ENCODE peak calls at places on chromosomes 3 and 15, in five cellular contexts. One of them, this sample, is unnamed.

GRCh38 chr3:194395201-194395600 is 3.9 kb downstream of the GP5 start:
- DNase-seq in HCT116: no peak
- DNase-seq in GM12878: no peak
- DNase-seq in K562: peak; percentile 34
- DNase-seq in GM23338: no peak
- DNase-seq in this sample: peak; percentile 76

GRCh38 chr15:77636209-77636608 is 3.5 kb upstream of the LINGO1 start:
- DNase-seq in HCT116: no peak
- DNase-seq in GM12878: no peak
- DNase-seq in K562: no peak
- DNase-seq in GM23338: no peak
- DNase-seq in this sample: no peak

GRCh38 chr3:151169700-151170224 is 33.3 kb downstream of the GPR171 start:
- DNase-seq in HCT116: no peak
- DNase-seq in GM12878: no peak
- DNase-seq in K562: no peak
- DNase-seq in GM23338: no peak
- DNase-seq in this sample: no peak

GRCh38 chr3:43316783-43317460 is 30.6 kb downstream of the SNRK start:
- DNase-seq in HCT116: no peak
- DNase-seq in GM12878: no peak
- DNase-seq in K562: no peak
- DNase-seq in GM23338: peak; percentile 66
- DNase-seq in this sample: no peak

GRCh38 chr3:50297896-50298725 is 1.1 kb downstream of the HYAL3 start:
- DNase-seq in HCT116: no peak
- DNase-seq in GM12878: no peak
- DNase-seq in K562: peak; percentile 54
- DNase-seq in GM23338: peak; percentile 32
- DNase-seq in this sample: no peak

GRCh38 chr3:177596248-177596821 is 399.1 kb upstream of the TBL1XR1 start:
- DNase-seq in HCT116: peak; percentile 21
- DNase-seq in GM12878: no peak
- DNase-seq in K562: peak; percentile 46
- DNase-seq in GM23338: no peak
- DNase-seq in this sample: no peak

GRCh38 chr3:129985113-129985512 is 10.6 kb downstream of the TRH start:
- DNase-seq in HCT116: no peak
- DNase-seq in GM12878: no peak
- DNase-seq in K562: no peak
- DNase-seq in GM23338: no peak
- DNase-seq in this sample: no peak

GRCh38 chr3:190375250-190375649 is 12.7 kb upstream of the CLDN16 start:
- DNase-seq in HCT116: no peak
- DNase-seq in GM12878: no peak
- DNase-seq in K562: no peak
- DNase-seq in GM23338: no peak
- DNase-seq in this sample: no peak

GRCh38 chr15:59296181-59296617 is 76.5 kb downstream of the MYO1E start:
- DNase-seq in HCT116: no peak
- DNase-seq in GM12878: no peak
- DNase-seq in K562: no peak
- DNase-seq in GM23338: no peak
- DNase-seq in this sample: no peak

GRCh38 chr3:25664066-25664809 is 469 bp downstream of the TOP2B start:
- DNase-seq in HCT116: peak; percentile 3
- DNase-seq in GM12878: no peak
- DNase-seq in K562: peak; percentile 77
- DNase-seq in GM23338: peak; percentile 72
- DNase-seq in this sample: no peak

GRCh38 chr15:89556413-89557262 is 18.6 kb upstream of the TICRR start:
- DNase-seq in HCT116: peak; percentile 70
- DNase-seq in GM12878: no peak
- DNase-seq in K562: peak; percentile 74
- DNase-seq in GM23338: peak; percentile 94
- DNase-seq in this sample: peak; percentile 94

GRCh38 chr3:189794518-189794917 is 163.3 kb downstream of the TP63 start:
- DNase-seq in HCT116: no peak
- DNase-seq in GM12878: no peak
- DNase-seq in K562: no peak
- DNase-seq in GM23338: no peak
- DNase-seq in this sample: no peak

GRCh38 chr15:68229386-68230156 is at the start of gene CLN6:
- DNase-seq in HCT116: peak; percentile 34
- DNase-seq in GM12878: peak; percentile 48
- DNase-seq in K562: peak; percentile 87
- DNase-seq in GM23338: peak; percentile 89
- DNase-seq in this sample: no peak
- TF ChIP-seq POLR2AphosphoS5 in HCT116: peak; percentile 74
- TF ChIP-seq POLR2AphosphoS5 in GM12878: no peak
- TF ChIP-seq POLR2AphosphoS5 in K562: peak; percentile 56
- TF ChIP-seq POLR2AphosphoS5 in GM23338: peak; percentile 64
- TF ChIP-seq POLR2AphosphoS5 in this sample: peak; percentile 85

DNA sequence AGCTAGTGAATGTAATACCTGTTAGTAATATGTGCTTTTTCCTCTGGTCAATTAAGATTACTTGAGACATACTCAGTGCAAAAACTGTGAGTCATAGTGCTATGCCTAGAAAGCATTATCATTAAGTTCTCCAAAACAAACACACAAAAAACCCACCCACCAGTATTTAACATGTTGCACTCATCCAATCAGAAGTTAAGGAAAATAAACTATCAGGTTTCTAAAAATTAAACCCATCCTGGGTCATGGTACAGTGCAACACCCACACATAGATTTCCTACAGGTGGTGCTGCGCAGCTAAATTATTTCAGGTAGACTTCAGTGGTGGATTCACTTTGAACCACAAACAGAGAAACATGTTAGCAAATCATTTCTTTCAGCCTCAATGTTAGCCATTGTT is 264.4 kb upstream of the VEPH1 start:
- DNase-seq in HCT116: no peak
- DNase-seq in GM12878: no peak
- DNase-seq in K562: no peak
- DNase-seq in GM23338: no peak
- DNase-seq in this sample: no peak
- TF ChIP-seq EZH2 in HCT116: no peak
- TF ChIP-seq EZH2 in GM12878: no peak
- TF ChIP-seq EZH2 in K562: no peak
- TF ChIP-seq EZH2 in GM23338: no peak
- TF ChIP-seq EZH2 in this sample: no peak

GRCh38 chr15:44675911-44676310 is 12.4 kb upstream of the SPG11 start:
- DNase-seq in HCT116: no peak
- DNase-seq in GM12878: no peak
- DNase-seq in K562: no peak
- DNase-seq in GM23338: no peak
- DNase-seq in this sample: no peak
- H3K27ac ChIP-seq in HCT116: no peak overlapping the region
- H3K27ac ChIP-seq in GM12878: peak overlapping the region; percentile 24
- H3K27ac ChIP-seq in K562: no peak overlapping the region
- H3K27ac ChIP-seq in GM23338: no peak overlapping the region
- H3K27ac ChIP-seq in this sample: no peak overlapping the region

GRCh38 chr3:46709147-46709654 is 8.0 kb downstream of the TMIE start:
- DNase-seq in HCT116: no peak
- DNase-seq in GM12878: no peak
- DNase-seq in K562: no peak
- DNase-seq in GM23338: no peak
- DNase-seq in this sample: no peak
- TF ChIP-seq POLR2AphosphoS5 in HCT116: no peak
- TF ChIP-seq POLR2AphosphoS5 in GM12878: no peak
- TF ChIP-seq POLR2AphosphoS5 in K562: no peak
- TF ChIP-seq POLR2AphosphoS5 in GM23338: no peak
- TF ChIP-seq POLR2AphosphoS5 in this sample: no peak

GRCh38 chr15:40291088-40291574 is 8.3 kb upstream of the ANKRD63 start:
- DNase-seq in HCT116: no peak
- DNase-seq in GM12878: no peak
- DNase-seq in K562: peak; percentile 77
- DNase-seq in GM23338: peak; percentile 85
- DNase-seq in this sample: no peak
- TF ChIP-seq EZH2 in HCT116: no peak
- TF ChIP-seq EZH2 in GM12878: no peak
- TF ChIP-seq EZH2 in K562: no peak
- TF ChIP-seq EZH2 in GM23338: peak; percentile 52
- TF ChIP-seq EZH2 in this sample: no peak

GRCh38 chr3:184632551-184632950 is 71.0 kb downstream of the EPHB3 start:
- DNase-seq in HCT116: no peak
- DNase-seq in GM12878: no peak
- DNase-seq in K562: no peak
- DNase-seq in GM23338: no peak
- DNase-seq in this sample: no peak
- H3K27ac ChIP-seq in HCT116: no peak overlapping the region
- H3K27ac ChIP-seq in GM12878: no peak overlapping the region
- H3K27ac ChIP-seq in K562: no peak overlapping the region
- H3K27ac ChIP-seq in GM23338: no peak overlapping the region
- H3K27ac ChIP-seq in this sample: no peak overlapping the region

DNA sequence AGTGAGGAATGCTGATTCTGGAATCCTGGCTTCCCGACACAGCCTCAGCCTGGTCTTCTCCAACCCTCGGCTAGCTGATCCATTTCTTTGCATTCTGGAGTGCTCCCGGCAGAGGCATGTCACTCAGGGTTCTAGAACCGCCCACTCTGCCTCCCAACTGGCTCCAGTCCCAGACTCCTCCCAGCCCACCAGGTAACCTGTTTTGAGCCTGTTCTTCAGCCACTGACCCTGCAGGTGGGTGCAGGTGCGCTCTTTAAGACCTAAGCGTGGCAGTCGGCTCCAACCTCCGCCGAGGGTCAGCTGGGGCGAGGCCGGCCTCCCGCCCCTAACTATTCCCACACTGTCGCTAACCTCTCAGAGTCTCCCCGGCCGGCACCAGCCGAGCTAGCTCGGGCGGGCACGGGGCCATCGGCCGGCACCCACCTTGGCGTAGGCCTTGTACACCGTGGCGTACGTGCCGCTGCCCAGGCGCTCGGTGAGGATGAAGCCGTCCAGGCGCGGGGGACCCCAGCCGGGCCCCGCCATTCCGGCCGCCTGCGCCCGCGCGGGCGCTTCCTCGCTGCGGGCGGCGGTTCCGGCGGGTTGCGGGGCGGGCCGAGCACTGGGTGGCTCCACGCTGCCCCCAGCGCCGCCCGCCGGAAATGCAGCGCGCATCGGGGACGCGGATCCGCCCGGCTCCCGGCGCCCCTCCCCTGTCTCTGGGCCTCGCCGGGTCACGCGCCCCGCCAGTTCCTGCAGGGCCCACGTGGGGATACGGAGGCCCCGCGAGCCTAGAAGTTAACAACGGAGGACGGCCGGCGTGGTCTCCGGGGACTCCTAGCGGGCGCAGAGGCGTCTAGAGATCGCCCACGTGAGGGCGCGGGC is at the start of gene ULK3:
- DNase-seq in HCT116: peak; percentile 61
- DNase-seq in GM12878: no peak
- DNase-seq in K562: peak; percentile 93
- DNase-seq in GM23338: peak; percentile 98
- DNase-seq in this sample: no peak
- TF ChIP-seq POLR2AphosphoS5 in HCT116: peak; percentile 78
- TF ChIP-seq POLR2AphosphoS5 in GM12878: no peak
- TF ChIP-seq POLR2AphosphoS5 in K562: peak; percentile 73
- TF ChIP-seq POLR2AphosphoS5 in GM23338: peak; percentile 92
- TF ChIP-seq POLR2AphosphoS5 in this sample: peak; percentile 79

GRCh38 chr15:57376695-57377477 is 581 bp downstream of the CGNL1 start:
- DNase-seq in HCT116: no peak
- DNase-seq in GM12878: no peak
- DNase-seq in K562: no peak
- DNase-seq in GM23338: peak; percentile 75
- DNase-seq in this sample: no peak
- TF ChIP-seq EZH2 in HCT116: no peak
- TF ChIP-seq EZH2 in GM12878: no peak
- TF ChIP-seq EZH2 in K562: no peak
- TF ChIP-seq EZH2 in GM23338: no peak
- TF ChIP-seq EZH2 in this sample: no peak

GRCh38 chr15:34043813-34044212 is 4.8 kb upstream of the AVEN start:
- DNase-seq in HCT116: no peak
- DNase-seq in GM12878: no peak
- DNase-seq in K562: no peak
- DNase-seq in GM23338: no peak
- DNase-seq in this sample: no peak

GRCh38 chr15:34049096-34049495 is 10.1 kb upstream of the AVEN start:
- DNase-seq in HCT116: no peak
- DNase-seq in GM12878: no peak
- DNase-seq in K562: no peak
- DNase-seq in GM23338: no peak
- DNase-seq in this sample: no peak

GRCh38 chr15:34043391-34043790 is 4.4 kb upstream of the AVEN start:
- DNase-seq in HCT116: no peak
- DNase-seq in GM12878: no peak
- DNase-seq in K562: no peak
- DNase-seq in GM23338: no peak
- DNase-seq in this sample: no peak

GRCh38 chr15:34047893-34048775 is 9.1 kb upstream of the AVEN start:
- DNase-seq in HCT116: no peak
- DNase-seq in GM12878: no peak
- DNase-seq in K562: no peak
- DNase-seq in GM23338: no peak
- DNase-seq in this sample: no peak

DNA sequence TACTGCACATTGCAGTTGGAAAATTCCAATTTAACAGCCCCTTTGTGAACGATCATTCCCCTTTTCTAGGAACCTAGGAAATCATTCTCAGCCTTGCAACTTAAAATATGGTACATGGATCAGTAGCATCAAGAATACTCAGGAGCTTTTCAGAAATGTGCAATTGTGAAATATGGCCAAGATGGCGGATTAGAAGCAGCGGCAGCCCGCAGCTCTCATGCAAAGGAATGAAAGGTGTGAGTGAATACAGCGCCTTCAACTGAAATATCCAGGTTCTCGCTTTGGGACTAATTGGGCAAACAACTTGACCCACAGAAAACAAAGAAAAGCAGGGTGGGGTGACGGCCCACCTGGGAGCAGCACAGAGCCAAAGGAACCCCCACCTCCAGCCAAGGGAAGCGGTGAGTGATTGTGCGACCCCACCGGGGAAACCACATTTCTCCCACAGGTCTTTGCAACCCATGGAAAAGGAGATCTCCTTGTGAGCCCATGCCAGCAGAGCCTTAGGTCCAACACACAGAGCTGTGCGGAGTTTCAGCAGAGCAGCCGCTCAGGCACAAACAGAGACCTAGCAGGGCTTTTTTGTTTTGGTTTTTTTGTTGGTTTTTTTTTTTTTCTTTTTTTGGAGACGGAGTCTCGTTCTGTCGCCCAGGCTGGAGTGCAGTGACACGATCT is 7.6 kb upstream of the AVEN start:
- DNase-seq in HCT116: no peak
- DNase-seq in GM12878: no peak
- DNase-seq in K562: no peak
- DNase-seq in GM23338: no peak
- DNase-seq in this sample: no peak
- H3K27ac ChIP-seq in HCT116: no peak overlapping the region
- H3K27ac ChIP-seq in GM12878: no peak overlapping the region
- H3K27ac ChIP-seq in K562: no peak overlapping the region
- H3K27ac ChIP-seq in GM23338: no peak overlapping the region
- H3K27ac ChIP-seq in this sample: no peak overlapping the region

This sample was measured in SK-N-MC.